ENCODE peak calls at places on chromosomes 7 and 10, in six cellular contexts. H, I, Z, E, A and T are unnamed samples.

GRCh38 chr7:45408407-45408737 is 165.8 kb upstream of the ADCY1 start:
- DNase-seq in H (no peak), I (no peak), Z (no peak), E (no peak), A (no peak), T (no peak)

GRCh38 chr7:28044825-28045224 is 135.8 kb downstream of the JAZF1 start:
- DNase-seq in H (no peak), I (no peak), Z (no peak), E (peak; percentile 43), A (no peak), T (peak; percentile 91)

GRCh38 chr7:157279973-157280841 is 56.6 kb upstream of the DNAJB6 start:
- DNase-seq in H (no peak), I (no peak), Z (no peak), E (no peak), A (no peak), T (no peak)

GRCh38 chr7:35593896-35594295 is 101.0 kb downstream of the HERPUD2 start:
- DNase-seq in H (no peak), I (no peak), Z (peak; percentile 86), E (peak; percentile 76), A (no peak), T (peak; percentile 66)

GRCh38 chr7:28068811-28069216 is 111.8 kb downstream of the JAZF1 start:
- DNase-seq in H (peak; percentile 64), I (no peak), Z (no peak), E (no peak), A (peak; percentile 82), T (no peak)

GRCh38 chr7:22110227-22110839 is 164.6 kb upstream of the CDCA7L start:
- DNase-seq in H (peak; percentile 81), I (peak; percentile 56), Z (peak; percentile 68), E (peak; percentile 71), A (peak; percentile 77), T (peak; percentile 90)

GRCh38 chr10:24008164-24009066 is 200.5 kb upstream of the KIAA1217 start:
- DNase-seq in H (no peak), I (no peak), Z (no peak), E (no peak), A (no peak), T (peak; percentile 53)

GRCh38 chr10:19745672-19746071 is 70.6 kb upstream of the PLXDC2 start:
- DNase-seq in H (no peak), I (no peak), Z (no peak), E (no peak), A (no peak), T (no peak)

GRCh38 chr7:48118041-48118440 is 29.0 kb downstream of the UPP1 start:
- DNase-seq in H (no peak), I (no peak), Z (no peak), E (no peak), A (no peak), T (no peak)

GRCh38 chr7:17062433-17063383 is 180.9 kb upstream of the AGR3 start:
- DNase-seq in H (peak; percentile 25), I (no peak), Z (no peak), E (no peak), A (no peak), T (no peak)

GRCh38 chr7:53541467-53541866 is 506.0 kb downstream of the POM121L12 start:
- DNase-seq in H (no peak), I (no peak), Z (no peak), E (no peak), A (no peak), T (no peak)

GRCh38 chr7:113086431-113086888 is at the start of gene GPR85:
- DNase-seq in H (peak; percentile 73), I (peak; percentile 57), Z (peak; percentile 77), E (peak; percentile 81), A (peak; percentile 71), T (peak; percentile 86)

GRCh38 chr7:105565190-105565589 is 16.1 kb downstream of the EFCAB10 start:
- DNase-seq in H (no peak), I (no peak), Z (no peak), E (no peak), A (no peak), T (no peak)

GRCh38 chr10:6988654-6989053 is 408.6 kb upstream of the PRKCQ start:
- DNase-seq in H (no peak), I (no peak), Z (no peak), E (no peak), A (no peak), T (no peak)

GRCh38 chr10:31932838-31933237 is 4.2 kb upstream of the ARHGAP12 start:
- DNase-seq in H (no peak), I (no peak), Z (no peak), E (no peak), A (no peak), T (no peak)

GRCh38 chr10:3699896-3700295 is 85.1 kb downstream of the KLF6 start:
- DNase-seq in H (no peak), I (no peak), Z (no peak), E (no peak), A (no peak), T (peak; percentile 55)

GRCh38 chr10:94279835-94280709 is 82.7 kb downstream of the NOC3L start:
- DNase-seq in H (peak; percentile 29), I (peak; percentile 40), Z (peak; percentile 89), E (peak; percentile 82), A (peak; percentile 59), T (peak; percentile 80)

GRCh38 chr7:27661776-27662489 is 750 bp downstream of the HIBADH start:
- DNase-seq in H (peak; percentile 19), I (peak; percentile 17), Z (no peak), E (no peak), A (peak; percentile 45), T (no peak)

GRCh38 chr10:36366843-36367242 is 724.7 kb upstream of the FZD8 start:
- DNase-seq in H (no peak), I (no peak), Z (no peak), E (no peak), A (no peak), T (no peak)

GRCh38 chr7:93751421-93751820 is 139.1 kb downstream of the TFPI2 start:
- DNase-seq in H (no peak), I (no peak), Z (no peak), E (no peak), A (no peak), T (peak; percentile 4)

GRCh38 chr10:76133597-76134255 is 702.3 kb downstream of the LRMDA start:
- DNase-seq in H (no peak), I (no peak), Z (no peak), E (no peak), A (no peak), T (no peak)

GRCh38 chr7:115522174-115522573 is 508.4 kb downstream of the TFEC start:
- DNase-seq in H (no peak), I (no peak), Z (no peak), E (no peak), A (no peak), T (peak; percentile 30)

GRCh38 chr7:64951250-64951848 is 39.5 kb downstream of the ZNF117 start:
- DNase-seq in H (peak; percentile 54), I (peak; percentile 17), Z (no peak), E (no peak), A (peak; percentile 50), T (peak; percentile 39)

DNA sequence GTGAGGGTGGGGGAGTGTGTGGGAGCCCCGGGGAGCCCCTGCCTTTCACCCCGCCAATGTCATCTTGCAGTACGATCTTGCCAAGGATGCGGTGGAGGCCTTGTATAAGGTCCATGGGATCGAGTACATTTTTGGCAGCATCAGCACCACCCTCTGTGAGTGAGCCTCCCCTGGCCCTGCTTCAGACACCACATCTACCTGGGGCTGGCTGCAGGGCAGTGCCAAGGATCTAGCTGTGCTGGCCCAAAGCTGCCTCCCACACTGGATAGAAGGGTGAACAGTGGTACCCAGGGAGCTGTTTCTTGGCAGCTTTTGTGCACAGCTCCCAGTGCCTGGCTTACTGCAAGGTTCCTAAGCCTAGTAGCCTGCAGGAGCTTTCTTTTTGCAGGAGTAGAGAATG is 12.5 kb upstream of the CPA1 start:
- DNase-seq in H (no peak), I (no peak), Z (no peak), E (no peak), A (no peak), T (no peak)
- H2BK5ac ChIP-seq in H (peak overlapping the region; percentile 96), I (no peak overlapping the region), Z (no peak overlapping the region), E (no peak overlapping the region), A (no peak overlapping the region), T (no peak overlapping the region)

GRCh38 chr7:23222439-23223045 is 24.0 kb upstream of the GPNMB start:
- DNase-seq in H (no peak), I (no peak), Z (no peak), E (no peak), A (no peak), T (no peak)

GRCh38 chr7:23218196-23218595 is 28.4 kb upstream of the GPNMB start:
- DNase-seq in H (no peak), I (no peak), Z (no peak), E (no peak), A (no peak), T (no peak)

GRCh38 chr7:23216021-23216420 is 30.6 kb upstream of the GPNMB start:
- DNase-seq in H (no peak), I (no peak), Z (no peak), E (no peak), A (no peak), T (no peak)

GRCh38 chr7:23214938-23215337 is 31.6 kb upstream of the GPNMB start:
- DNase-seq in H (no peak), I (no peak), Z (no peak), E (no peak), A (no peak), T (no peak)

GRCh38 chr7:23220690-23221305 is 25.8 kb upstream of the GPNMB start:
- DNase-seq in H (no peak), I (no peak), Z (no peak), E (no peak), A (no peak), T (no peak)
- H3K4ac ChIP-seq in H (no peak overlapping the region), I (no peak overlapping the region), Z (no peak overlapping the region), E (no peak overlapping the region), A (no peak overlapping the region), T (no peak overlapping the region)

GRCh38 chr10:123939591-123939990 is 48.0 kb upstream of the CPXM2 start:
- DNase-seq in H (no peak), I (no peak), Z (no peak), E (no peak), A (no peak), T (no peak)

GRCh38 chr10:123935680-123936079 is 44.1 kb upstream of the CPXM2 start:
- DNase-seq in H (no peak), I (no peak), Z (no peak), E (no peak), A (no peak), T (no peak)

GRCh38 chr10:123930340-123931001 is 38.9 kb upstream of the CPXM2 start:
- DNase-seq in H (peak; percentile 15), I (no peak), Z (no peak), E (no peak), A (no peak), T (no peak)

GRCh38 chr10:123936426-123936825 is 44.8 kb upstream of the CPXM2 start:
- DNase-seq in H (no peak), I (no peak), Z (no peak), E (no peak), A (no peak), T (no peak)

DNA sequence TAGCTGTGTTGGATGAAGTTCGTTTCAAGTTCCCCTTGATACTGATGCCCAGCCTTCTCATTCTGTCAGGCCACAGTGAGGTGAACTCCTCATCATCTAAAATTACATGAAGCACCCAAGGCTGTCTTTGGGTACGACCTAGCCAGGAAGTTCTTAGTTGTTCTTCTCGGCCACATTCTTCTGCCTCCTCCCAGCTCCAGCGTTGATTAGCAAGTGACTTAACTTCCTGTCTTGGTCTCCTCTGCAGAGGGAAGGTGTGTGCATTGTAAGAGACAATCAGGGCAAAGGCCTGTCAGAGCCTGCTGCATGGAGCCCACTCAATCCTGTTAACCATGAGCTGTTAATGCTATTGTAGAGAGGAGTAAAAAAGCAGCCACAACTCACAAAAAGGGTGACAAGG is 43.2 kb upstream of the CPXM2 start:
- DNase-seq in H (no peak), I (no peak), Z (no peak), E (no peak), A (no peak), T (no peak)
- H2BK5ac ChIP-seq in H (no peak overlapping the region), I (no peak overlapping the region), Z (no peak overlapping the region), E (no peak overlapping the region), A (no peak overlapping the region), T (no peak overlapping the region)

GRCh38 chr7:66591801-66592596 is 36.7 kb upstream of the KCTD7 start:
- DNase-seq in H (peak; percentile 90), I (peak; percentile 94), Z (peak; percentile 90), E (peak; percentile 91), A (peak; percentile 92), T (peak; percentile 98)
- H3K4ac ChIP-seq in H (peak overlapping the region; percentile 80), I (peak overlapping the region; percentile 14), Z (peak overlapping the region; percentile 38), E (no peak overlapping the region), A (peak overlapping the region; percentile 3), T (peak overlapping the region; percentile 73)